ENCODE peak calls at places on chromosome 10, in nine cellular contexts. F is fibroblast of lung, P is lung, I is heart right ventricle, M is OCI-LY7, X is HCT116, C is lower lobe of right lung, O is AG04450, Z is neural progenitor cell. G is an unnamed sample.

GRCh38 chr10:47303105-47303504 is 3.1 kb downstream of the GDF10 start:
- DNase-seq in F (no peak), P (no peak), I (no peak), M (no peak), X (no peak), C (no peak), O (no peak), Z (no peak), G (no peak)

GRCh38 chr10:59240581-59241183 is 64.2 kb downstream of the PHYHIPL start:
- DNase-seq in F (peak; percentile 82), P (no peak), I (no peak), M (peak; percentile 16), X (peak; percentile 27), C (no peak), O (peak; percentile 21), Z (peak; percentile 59), G (peak; percentile 67)

GRCh38 chr10:93445097-93445960 is 36.8 kb downstream of the MYOF start:
- DNase-seq in F (peak; percentile 98), P (peak; percentile 95), I (peak; percentile 80), M (peak; percentile 14), X (peak; percentile 84), C (peak; percentile 96), O (peak; percentile 93), Z (peak; percentile 97), G (peak; percentile 95)

GRCh38 chr10:33459597-33459996 is 125.1 kb upstream of the NRP1 start:
- DNase-seq in F (no peak), P (no peak), I (no peak), M (no peak), X (no peak), C (no peak), O (no peak), Z (no peak), G (no peak)

GRCh38 chr10:132631348-132631735 is 93.8 kb downstream of the INPP5A start:
- DNase-seq in F (peak; percentile 67), P (no peak), I (peak; percentile 77), M (no peak), X (no peak), C (peak; percentile 54), O (no peak), Z (no peak), G (peak; percentile 95)

GRCh38 chr10:92822060-92822634 is 26.2 kb upstream of the EXOC6 start:
- DNase-seq in F (peak; percentile 89), P (no peak), I (no peak), M (no peak), X (no peak), C (no peak), O (peak; percentile 73), Z (no peak), G (peak; percentile 91)

GRCh38 chr10:6665847-6666246 is 85.8 kb upstream of the PRKCQ start:
- DNase-seq in F (no peak), P (no peak), I (no peak), M (peak; percentile 15), X (no peak), C (no peak), O (no peak), Z (no peak), G (no peak)

GRCh38 chr10:49534670-49535381 is 4.1 kb downstream of the ERCC6 start:
- DNase-seq in F (peak; percentile 27), P (no peak), I (no peak), M (peak; percentile 19), X (no peak), C (no peak), O (no peak), Z (no peak), G (peak; percentile 63)

GRCh38 chr10:27717191-27717590 is 28.4 kb downstream of the MKX start:
- DNase-seq in F (no peak), P (no peak), I (no peak), M (no peak), X (no peak), C (no peak), O (no peak), Z (no peak), G (no peak)

GRCh38 chr10:10515479-10516204 is 502.0 kb upstream of the CELF2 start:
- DNase-seq in F (no peak), P (no peak), I (no peak), M (no peak), X (no peak), C (no peak), O (no peak), Z (no peak), G (no peak)

GRCh38 chr10:123294886-123295285 is 140.7 kb downstream of the BUB3 start:
- DNase-seq in F (no peak), P (no peak), I (no peak), M (no peak), X (no peak), C (no peak), O (no peak), Z (no peak), G (no peak)

GRCh38 chr10:84008878-84009277 is 130.4 kb upstream of the GHITM start:
- DNase-seq in F (no peak), P (no peak), I (peak; percentile 16), M (peak; percentile 46), X (peak; percentile 21), C (no peak), O (no peak), Z (peak; percentile 67), G (peak; percentile 20)

GRCh38 chr10:489335-489734 is 200.1 kb downstream of the DIP2C start:
- DNase-seq in F (no peak), P (no peak), I (no peak), M (no peak), X (no peak), C (no peak), O (no peak), Z (no peak), G (no peak)

GRCh38 chr10:112280205-112280921 is 2.8 kb upstream of the TECTB start:
- DNase-seq in F (no peak), P (no peak), I (no peak), M (no peak), X (no peak), C (no peak), O (no peak), Z (no peak), G (no peak)

DNA sequence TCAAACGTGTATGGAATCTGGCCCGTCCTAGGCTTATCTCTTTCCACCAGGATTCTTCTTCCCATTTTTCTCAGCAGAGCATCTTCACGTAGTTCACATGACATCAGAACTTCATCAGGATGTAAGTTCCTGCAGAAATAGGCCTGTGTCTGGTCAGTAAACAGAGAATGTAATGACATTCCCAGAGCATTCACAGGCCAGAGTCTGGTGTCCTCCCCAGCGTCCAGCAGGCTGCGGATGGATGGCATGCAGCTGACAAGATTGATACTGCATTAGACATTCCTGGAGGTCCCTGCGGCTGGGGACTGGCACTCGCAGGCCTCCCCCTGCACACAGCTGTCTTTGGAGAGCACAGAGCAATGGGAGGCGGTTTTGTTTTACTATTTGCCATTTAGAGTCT is 28.7 kb downstream of the MGMT start:
- DNase-seq in F (no peak), P (no peak), I (no peak), M (no peak), X (no peak), C (no peak), O (no peak), Z (peak; percentile 52), G (no peak)
- H3K9me3 ChIP-seq in F (no peaks in the 10 kb centered on the region), P (peaks cover 6% of the 10 kb centered on the region), I (peaks cover 31% of the 10 kb centered on the region), M (peaks cover 12% of the 10 kb centered on the region), X (peaks cover 19% of the 10 kb centered on the region), C (peaks cover 21% of the 10 kb centered on the region), O (peaks cover 28% of the 10 kb centered on the region), Z (peaks cover 12% of the 10 kb centered on the region), G (no peaks in the 10 kb centered on the region)

GRCh38 chr10:117425908-117426566 is 50.8 kb upstream of the PDZD8 start:
- DNase-seq in F (no peak), P (no peak), I (no peak), M (no peak), X (no peak), C (no peak), O (no peak), Z (no peak), G (no peak)

GRCh38 chr10:117432866-117433265 is 57.6 kb upstream of the PDZD8 start:
- DNase-seq in F (no peak), P (no peak), I (no peak), M (no peak), X (no peak), C (no peak), O (no peak), Z (no peak), G (no peak)

GRCh38 chr10:117429644-117430043 is 54.4 kb upstream of the PDZD8 start:
- DNase-seq in F (no peak), P (no peak), I (no peak), M (no peak), X (no peak), C (no peak), O (no peak), Z (no peak), G (no peak)

DNA sequence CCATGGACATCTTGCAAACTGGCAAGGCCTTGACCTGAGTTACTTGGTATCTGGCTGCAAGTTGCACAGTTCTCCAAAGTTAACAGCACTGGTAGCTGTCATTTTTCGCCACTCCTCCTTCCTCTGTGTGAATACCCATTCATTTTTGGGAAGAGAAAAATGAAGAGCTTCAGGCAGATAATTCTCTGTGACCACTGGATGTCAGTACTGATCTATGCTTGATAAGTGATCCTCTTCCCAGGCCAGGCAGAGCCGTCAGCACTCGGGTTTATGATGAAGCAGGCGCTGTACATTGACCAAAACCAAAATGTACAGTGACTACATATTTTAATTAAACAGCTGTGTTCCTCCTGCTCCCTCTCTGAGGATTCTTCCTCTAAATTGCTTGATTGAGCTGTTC is 55.9 kb upstream of the PDZD8 start:
- DNase-seq in F (no peak), P (no peak), I (no peak), M (no peak), X (peak; percentile 28), C (no peak), O (no peak), Z (peak; percentile 30), G (no peak)
- TF ChIP-seq CTCF in F (no peak), P (no peak), I (no peak), M (no peak), X (no peak), C (no peak), O (no peak), Z (peak; percentile 23), G (no peak)

DNA sequence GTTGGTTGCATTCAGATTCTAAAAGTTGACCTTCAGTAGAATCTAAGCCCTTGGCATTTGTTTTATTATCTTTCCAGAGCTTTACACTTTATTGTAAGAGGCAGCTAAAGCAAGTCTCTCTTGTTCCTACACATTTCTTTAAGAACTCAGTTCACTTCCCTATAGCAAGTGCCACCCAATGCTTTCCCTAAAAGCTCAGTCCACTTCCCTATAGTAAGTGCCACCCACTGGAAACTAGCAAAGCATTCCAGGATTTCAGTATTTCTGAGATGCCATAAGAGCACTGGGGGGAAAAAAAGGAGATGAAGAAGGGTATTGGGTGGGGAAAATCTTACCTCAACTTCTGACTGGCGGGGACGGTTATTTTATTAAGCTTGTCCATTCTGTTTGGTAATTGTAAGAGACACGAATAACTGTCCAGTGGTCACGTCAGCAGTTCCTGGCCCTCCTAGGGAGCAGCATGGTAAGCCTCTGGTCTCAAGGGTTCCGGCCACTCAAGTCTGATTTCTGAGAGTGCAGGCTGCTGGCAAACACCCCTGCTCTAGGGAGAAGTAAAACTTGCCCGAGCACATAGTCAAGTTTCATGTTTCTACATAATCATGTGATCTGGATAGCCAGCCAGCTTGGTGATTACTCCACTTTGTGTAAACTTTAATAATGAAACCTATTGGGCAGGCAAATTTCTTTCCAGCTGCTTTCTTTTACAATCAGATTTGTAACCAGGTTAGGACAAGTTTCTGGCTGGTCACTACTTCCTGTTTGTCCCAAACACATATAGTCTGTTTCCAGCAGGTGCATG is at the start of gene BLNK:
- DNase-seq in F (peak; percentile 64), P (peak; percentile 91), I (peak; percentile 25), M (peak; percentile 89), X (no peak), C (peak; percentile 87), O (peak; percentile 3), Z (no peak), G (peak; percentile 13)
- H3K9me3 ChIP-seq in F (no peaks in the 10 kb centered on the region), P (no peaks in the 10 kb centered on the region), I (no peaks in the 10 kb centered on the region), M (no peaks in the 10 kb centered on the region), X (no peaks in the 10 kb centered on the region), C (no peaks in the 10 kb centered on the region), O (no peaks in the 10 kb centered on the region), Z (no peaks in the 10 kb centered on the region), G (no peaks in the 10 kb centered on the region)

GRCh38 chr10:31186225-31187010 is 132.6 kb upstream of the ZEB1 start:
- DNase-seq in F (no peak), P (no peak), I (no peak), M (no peak), X (peak; percentile 7), C (no peak), O (no peak), Z (peak; percentile 36), G (peak; percentile 42)
- TF ChIP-seq CTCF in F (no peak), P (no peak), I (no peak), M (peak; percentile 35), X (peak; percentile 24), C (no peak), O (no peak), Z (peak; percentile 30), G (peak; percentile 5)

G was measured in cardiac muscle cell.